ENCODE peak calls at places on chromosomes 11 and 22, in five cellular contexts. One of them, this sample, is unnamed.

GRCh38 chr11:60950933-60951610 is 904 bp downstream of the SLC15A3 start:
- DNase-seq in cardiac muscle cell: no peak
- DNase-seq in epithelial cell of proximal tubule: no peak
- DNase-seq in IMR-90: no peak
- DNase-seq in fibroblast of pulmonary artery: no peak
- DNase-seq in this sample: no peak

GRCh38 chr11:1518301-1518700 is 31.7 kb upstream of the MOB2 start:
- DNase-seq in cardiac muscle cell: no peak
- DNase-seq in epithelial cell of proximal tubule: no peak
- DNase-seq in IMR-90: no peak
- DNase-seq in fibroblast of pulmonary artery: no peak
- DNase-seq in this sample: no peak

GRCh38 chr11:57321996-57322880 is 2.5 kb downstream of the TNKS1BP1 start:
- DNase-seq in epithelial cell of proximal tubule: peak; percentile 90
- DNase-seq in fibroblast of pulmonary artery: peak; percentile 99
- DNase-seq in IMR-90: peak; percentile 98
- DNase-seq in cardiac muscle cell: peak; percentile 62
- DNase-seq in this sample: no peak

GRCh38 chr11:73401217-73401923 is 25.2 kb downstream of the RELT start:
- DNase-seq in cardiac muscle cell: no peak
- DNase-seq in fibroblast of pulmonary artery: no peak
- DNase-seq in IMR-90: no peak
- DNase-seq in epithelial cell of proximal tubule: no peak
- DNase-seq in this sample: no peak

GRCh38 chr11:109305009-109305408 is 117.0 kb upstream of the C11orf87 start:
- DNase-seq in cardiac muscle cell: no peak
- DNase-seq in fibroblast of pulmonary artery: no peak
- DNase-seq in epithelial cell of proximal tubule: no peak
- DNase-seq in IMR-90: no peak
- DNase-seq in this sample: no peak

GRCh38 chr11:30488304-30488998 is 97.7 kb downstream of the MPPED2 start:
- DNase-seq in cardiac muscle cell: peak; percentile 36
- DNase-seq in epithelial cell of proximal tubule: no peak
- DNase-seq in IMR-90: peak; percentile 81
- DNase-seq in fibroblast of pulmonary artery: peak; percentile 37
- DNase-seq in this sample: no peak

GRCh38 chr11:14904745-14905103 is 12.7 kb upstream of the CYP2R1 start:
- DNase-seq in epithelial cell of proximal tubule: no peak
- DNase-seq in IMR-90: peak; percentile 25
- DNase-seq in fibroblast of pulmonary artery: peak; percentile 74
- DNase-seq in cardiac muscle cell: peak; percentile 64
- DNase-seq in this sample: peak; percentile 79

GRCh38 chr11:69377953-69378302 is 84.0 kb downstream of the MYEOV start:
- DNase-seq in cardiac muscle cell: no peak
- DNase-seq in epithelial cell of proximal tubule: no peak
- DNase-seq in IMR-90: no peak
- DNase-seq in fibroblast of pulmonary artery: no peak
- DNase-seq in this sample: no peak

GRCh38 chr22:36901411-36902142 is 11.9 kb upstream of the CSF2RB start:
- DNase-seq in fibroblast of pulmonary artery: no peak
- DNase-seq in epithelial cell of proximal tubule: no peak
- DNase-seq in IMR-90: no peak
- DNase-seq in cardiac muscle cell: no peak
- DNase-seq in this sample: no peak

GRCh38 chr11:70141490-70142014 is 61.5 kb upstream of the FADD start:
- DNase-seq in epithelial cell of proximal tubule: no peak
- DNase-seq in fibroblast of pulmonary artery: no peak
- DNase-seq in cardiac muscle cell: peak; percentile 27
- DNase-seq in IMR-90: no peak
- DNase-seq in this sample: no peak

GRCh38 chr11:24588075-24588474 is 91.2 kb downstream of the LUZP2 start:
- DNase-seq in epithelial cell of proximal tubule: peak; percentile 30
- DNase-seq in cardiac muscle cell: no peak
- DNase-seq in IMR-90: peak; percentile 79
- DNase-seq in fibroblast of pulmonary artery: peak; percentile 36
- DNase-seq in this sample: no peak

GRCh38 chr11:72629266-72629665 is 45.0 kb downstream of the PDE2A start:
- DNase-seq in cardiac muscle cell: no peak
- DNase-seq in IMR-90: no peak
- DNase-seq in fibroblast of pulmonary artery: no peak
- DNase-seq in epithelial cell of proximal tubule: no peak
- DNase-seq in this sample: no peak

GRCh38 chr11:10385696-10386095 is 69.4 kb upstream of the AMPD3 start:
- DNase-seq in epithelial cell of proximal tubule: no peak
- DNase-seq in fibroblast of pulmonary artery: peak; percentile 60
- DNase-seq in IMR-90: peak; percentile 49
- DNase-seq in cardiac muscle cell: no peak
- DNase-seq in this sample: no peak

GRCh38 chr22:29509815-29510214 is 29.8 kb downstream of the NEFH start:
- DNase-seq in IMR-90: no peak
- DNase-seq in fibroblast of pulmonary artery: no peak
- DNase-seq in epithelial cell of proximal tubule: no peak
- DNase-seq in cardiac muscle cell: no peak
- DNase-seq in this sample: no peak

GRCh38 chr11:57426439-57426753 is 525 bp downstream of the SLC43A3 start:
- DNase-seq in epithelial cell of proximal tubule: no peak
- DNase-seq in fibroblast of pulmonary artery: no peak
- DNase-seq in IMR-90: no peak
- DNase-seq in cardiac muscle cell: no peak
- DNase-seq in this sample: no peak

GRCh38 chr11:2798951-2799761 is 86.4 kb downstream of the CDKN1C start:
- DNase-seq in cardiac muscle cell: no peak
- DNase-seq in epithelial cell of proximal tubule: no peak
- DNase-seq in IMR-90: peak; percentile 38
- DNase-seq in fibroblast of pulmonary artery: no peak
- DNase-seq in this sample: peak; percentile 9

GRCh38 chr11:72782081-72782920 is 11.5 kb downstream of the STARD10 start:
- DNase-seq in epithelial cell of proximal tubule: no peak
- DNase-seq in cardiac muscle cell: peak; percentile 20
- DNase-seq in fibroblast of pulmonary artery: no peak
- DNase-seq in IMR-90: no peak
- DNase-seq in this sample: no peak

GRCh38 chr11:61266602-61267001 is 25.6 kb downstream of the PGA5 start:
- DNase-seq in IMR-90: no peak
- DNase-seq in fibroblast of pulmonary artery: no peak
- DNase-seq in epithelial cell of proximal tubule: no peak
- DNase-seq in cardiac muscle cell: no peak
- DNase-seq in this sample: no peak

GRCh38 chr22:46036558-46037408 is 59.8 kb upstream of the WNT7B start:
- DNase-seq in IMR-90: no peak
- DNase-seq in fibroblast of pulmonary artery: no peak
- DNase-seq in epithelial cell of proximal tubule: no peak
- DNase-seq in cardiac muscle cell: peak; percentile 39
- DNase-seq in this sample: no peak

GRCh38 chr11:12248330-12248729 is 129.0 kb upstream of the PARVA start:
- DNase-seq in epithelial cell of proximal tubule: no peak
- DNase-seq in cardiac muscle cell: no peak
- DNase-seq in IMR-90: peak; percentile 57
- DNase-seq in fibroblast of pulmonary artery: peak; percentile 62
- DNase-seq in this sample: no peak

GRCh38 chr11:59728913-59729312 is 15.3 kb upstream of the OR10V1 start:
- DNase-seq in fibroblast of pulmonary artery: no peak
- DNase-seq in epithelial cell of proximal tubule: no peak
- DNase-seq in cardiac muscle cell: no peak
- DNase-seq in IMR-90: no peak
- DNase-seq in this sample: peak; percentile 43

GRCh38 chr22:47539374-47539773 is 776.9 kb downstream of the TBC1D22A start:
- DNase-seq in fibroblast of pulmonary artery: no peak
- DNase-seq in cardiac muscle cell: no peak
- DNase-seq in epithelial cell of proximal tubule: no peak
- DNase-seq in IMR-90: no peak
- DNase-seq in this sample: no peak

GRCh38 chr22:17726561-17727243 is 47.6 kb downstream of the BID start:
- DNase-seq in fibroblast of pulmonary artery: peak; percentile 17
- DNase-seq in cardiac muscle cell: no peak
- DNase-seq in epithelial cell of proximal tubule: no peak
- DNase-seq in IMR-90: peak; percentile 72
- DNase-seq in this sample: no peak

GRCh38 chr11:74473382-74474201 is 6.2 kb upstream of the KCNE3 start:
- DNase-seq in fibroblast of pulmonary artery: no peak
- DNase-seq in cardiac muscle cell: no peak
- DNase-seq in IMR-90: no peak
- DNase-seq in epithelial cell of proximal tubule: no peak
- DNase-seq in this sample: no peak

GRCh38 chr11:70641366-70641765 is 243.0 kb downstream of the CTTN start:
- DNase-seq in cardiac muscle cell: peak; percentile 6
- DNase-seq in fibroblast of pulmonary artery: no peak
- DNase-seq in epithelial cell of proximal tubule: no peak
- DNase-seq in IMR-90: no peak
- DNase-seq in this sample: no peak

GRCh38 chr11:86390499-86390898 is 15.8 kb downstream of the CCDC81 start:
- DNase-seq in fibroblast of pulmonary artery: no peak
- DNase-seq in IMR-90: no peak
- DNase-seq in cardiac muscle cell: no peak
- DNase-seq in epithelial cell of proximal tubule: no peak
- DNase-seq in this sample: no peak

GRCh38 chr11:120230433-120231071 is 9.4 kb upstream of the POU2F3 start:
- DNase-seq in cardiac muscle cell: no peak
- DNase-seq in epithelial cell of proximal tubule: no peak
- DNase-seq in IMR-90: no peak
- DNase-seq in fibroblast of pulmonary artery: no peak
- DNase-seq in this sample: no peak

GRCh38 chr11:120227228-120227852 is 12.6 kb upstream of the POU2F3 start:
- DNase-seq in IMR-90: no peak
- DNase-seq in cardiac muscle cell: no peak
- DNase-seq in epithelial cell of proximal tubule: no peak
- DNase-seq in fibroblast of pulmonary artery: no peak
- DNase-seq in this sample: no peak

GRCh38 chr11:120226714-120227113 is 13.2 kb upstream of the POU2F3 start:
- DNase-seq in cardiac muscle cell: no peak
- DNase-seq in IMR-90: no peak
- DNase-seq in epithelial cell of proximal tubule: no peak
- DNase-seq in fibroblast of pulmonary artery: no peak
- DNase-seq in this sample: no peak

GRCh38 chr11:120229451-120230424 is 10.2 kb upstream of the POU2F3 start:
- DNase-seq in IMR-90: peak; percentile 29
- DNase-seq in epithelial cell of proximal tubule: no peak
- DNase-seq in fibroblast of pulmonary artery: peak; percentile 48
- DNase-seq in cardiac muscle cell: peak; percentile 34
- DNase-seq in this sample: no peak

DNA sequence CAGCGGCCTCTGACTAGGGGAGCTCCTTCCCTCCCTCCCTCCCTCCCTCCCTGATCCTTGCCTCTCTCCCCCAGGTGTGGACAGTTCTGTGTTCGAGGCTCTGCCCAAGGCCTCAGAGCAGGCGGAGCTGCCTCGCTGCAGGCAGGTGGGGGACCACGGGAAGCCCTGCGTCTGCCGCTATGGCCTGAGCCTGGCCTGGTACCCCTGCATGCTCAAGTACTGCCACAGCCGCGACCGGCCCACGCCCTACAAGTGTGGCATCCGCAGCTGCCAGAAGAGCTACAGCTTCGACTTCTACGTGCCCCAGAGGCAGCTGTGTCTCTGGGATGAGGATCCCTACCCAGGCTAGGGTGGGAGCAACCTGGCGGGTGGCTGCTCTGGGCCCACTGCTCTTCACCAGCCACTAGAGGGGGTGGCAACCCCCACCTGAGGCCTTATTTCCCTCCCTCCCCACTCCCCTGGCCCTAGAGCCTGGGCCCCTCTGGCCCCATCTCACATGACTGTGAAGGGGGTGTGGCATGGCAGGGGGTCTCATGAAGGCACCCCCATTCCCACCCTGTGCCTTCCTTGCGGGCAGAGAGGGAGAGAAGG is 11.1 kb upstream of the POU2F3 start:
- DNase-seq in epithelial cell of proximal tubule: no peak
- DNase-seq in cardiac muscle cell: no peak
- DNase-seq in fibroblast of pulmonary artery: no peak
- DNase-seq in IMR-90: no peak
- DNase-seq in this sample: no peak
- TF ChIP-seq CTCF in epithelial cell of proximal tubule: peak; percentile 38
- TF ChIP-seq CTCF in cardiac muscle cell: no peak
- TF ChIP-seq CTCF in fibroblast of pulmonary artery: peak; percentile 14
- TF ChIP-seq CTCF in IMR-90: peak; percentile 12
- TF ChIP-seq CTCF in this sample: no peak

GRCh38 chr11:31830406-31830805 is 19.3 kb upstream of the PAX6 start:
- DNase-seq in fibroblast of pulmonary artery: no peak
- DNase-seq in cardiac muscle cell: no peak
- DNase-seq in IMR-90: no peak
- DNase-seq in epithelial cell of proximal tubule: no peak
- DNase-seq in this sample: no peak

DNA sequence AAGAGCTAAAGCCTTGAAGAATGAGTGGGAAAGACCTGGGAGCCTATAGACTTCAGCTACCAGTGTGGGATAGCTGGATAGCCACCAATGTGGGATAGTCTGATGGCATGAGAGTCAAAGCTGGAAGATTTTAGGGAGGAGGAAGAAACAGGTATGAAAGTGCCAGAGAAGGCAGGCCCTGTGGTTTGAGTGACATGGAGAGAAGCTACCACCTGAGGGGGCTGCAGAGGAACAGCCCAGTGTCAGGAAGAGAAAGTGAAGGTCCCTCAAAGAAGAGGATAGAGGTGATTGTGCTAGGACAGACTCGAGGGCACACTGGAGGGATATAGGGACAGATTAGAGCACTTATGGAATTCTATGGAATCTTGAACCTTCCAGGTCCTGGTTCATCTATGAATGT is 23.1 kb upstream of the PAX6 start:
- DNase-seq in epithelial cell of proximal tubule: no peak
- DNase-seq in cardiac muscle cell: no peak
- DNase-seq in IMR-90: no peak
- DNase-seq in fibroblast of pulmonary artery: no peak
- DNase-seq in this sample: no peak
- TF ChIP-seq CTCF in epithelial cell of proximal tubule: peak; percentile 21
- TF ChIP-seq CTCF in cardiac muscle cell: no peak
- TF ChIP-seq CTCF in IMR-90: no peak
- TF ChIP-seq CTCF in fibroblast of pulmonary artery: no peak
- TF ChIP-seq CTCF in this sample: no peak

GRCh38 chr11:122686106-122686505 is 30.6 kb downstream of the UBASH3B start:
- DNase-seq in IMR-90: peak; percentile 42
- DNase-seq in cardiac muscle cell: peak; percentile 54
- DNase-seq in epithelial cell of proximal tubule: peak; percentile 74
- DNase-seq in fibroblast of pulmonary artery: no peak
- DNase-seq in this sample: no peak
- TF ChIP-seq CTCF in IMR-90: no peak
- TF ChIP-seq CTCF in cardiac muscle cell: no peak
- TF ChIP-seq CTCF in epithelial cell of proximal tubule: no peak
- TF ChIP-seq CTCF in fibroblast of pulmonary artery: no peak
- TF ChIP-seq CTCF in this sample: no peak

DNA sequence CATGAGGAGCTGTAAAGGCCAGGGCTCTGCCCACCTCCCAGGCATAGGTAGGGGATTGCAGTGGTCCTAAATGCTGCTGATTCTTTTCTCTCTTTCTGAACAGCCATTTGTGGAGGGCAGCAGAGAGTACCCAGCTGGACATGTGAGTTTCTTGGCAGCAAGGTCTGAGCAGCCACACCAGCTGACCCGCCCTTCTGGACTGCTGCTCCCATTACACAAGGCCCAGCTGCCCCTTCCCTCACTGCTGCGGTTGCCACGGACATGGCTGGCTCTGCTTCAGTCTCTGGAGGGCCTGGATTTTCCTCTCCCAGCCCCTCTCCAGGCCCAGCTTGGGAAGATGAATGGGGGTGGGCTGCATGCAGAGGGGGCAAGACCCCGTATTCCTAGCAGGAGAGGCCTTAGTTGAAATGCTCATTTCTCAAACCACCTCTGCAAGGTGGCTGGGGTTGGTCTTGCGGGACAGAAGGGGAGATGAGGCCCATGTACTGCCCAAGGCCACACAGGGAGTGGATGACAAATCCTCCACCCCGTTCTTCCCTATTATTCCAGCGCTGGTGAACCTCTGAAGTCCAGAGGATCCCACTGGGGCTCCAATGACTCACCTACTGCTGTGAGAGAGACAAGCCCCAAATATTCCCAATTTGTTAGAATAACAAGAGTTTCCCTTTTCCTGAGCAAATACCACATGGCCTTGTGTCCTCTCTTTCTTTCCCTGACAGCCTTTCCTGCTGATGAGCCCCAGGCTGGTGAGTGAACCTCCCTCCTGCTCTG is 4.7 kb downstream of the LGALS12 start:
- DNase-seq in IMR-90: no peak
- DNase-seq in epithelial cell of proximal tubule: no peak
- DNase-seq in fibroblast of pulmonary artery: peak; percentile 53
- DNase-seq in cardiac muscle cell: no peak
- DNase-seq in this sample: no peak
- TF ChIP-seq CTCF in IMR-90: no peak
- TF ChIP-seq CTCF in epithelial cell of proximal tubule: peak; percentile 14
- TF ChIP-seq CTCF in fibroblast of pulmonary artery: no peak
- TF ChIP-seq CTCF in cardiac muscle cell: peak; percentile 14
- TF ChIP-seq CTCF in this sample: no peak